ENCODE peak calls at places on chromosome 2, in five cellular contexts. P, W, K, F and T are unnamed samples.

GRCh38 chr2:159124441-159124911 is 156.0 kb downstream of the TANC1 start:
- DNase-seq in F (no peak), P (peak; percentile 63), W (no peak), K (no peak), T (no peak)

GRCh38 chr2:2175381-2176090 is 155.5 kb downstream of the MYT1L start:
- DNase-seq in W (no peak), P (no peak), F (no peak), K (no peak), T (no peak)

GRCh38 chr2:103448416-103448815 is 686.6 kb downstream of the TMEM182 start:
- DNase-seq in W (no peak), F (no peak), K (no peak), P (no peak), T (no peak)

GRCh38 chr2:32436150-32436549 is 79.3 kb downstream of the BIRC6 start:
- DNase-seq in P (no peak), F (no peak), K (no peak), W (no peak), T (no peak)

GRCh38 chr2:205929445-205930027 is 156.4 kb downstream of the INO80D start:
- DNase-seq in K (no peak), F (no peak), W (no peak), P (peak; percentile 75), T (no peak)

GRCh38 chr2:158845444-158845843 is 50.3 kb downstream of the DAPL1 start:
- DNase-seq in P (no peak), K (no peak), W (no peak), F (no peak), T (no peak)

GRCh38 chr2:188474316-188474715 is 182.6 kb downstream of the GULP1 start:
- DNase-seq in K (no peak), F (no peak), W (no peak), P (no peak), T (no peak)

GRCh38 chr2:80930777-80931176 is 626.2 kb upstream of the LRRTM1 start:
- DNase-seq in K (no peak), F (no peak), W (no peak), P (no peak), T (no peak)

GRCh38 chr2:44880125-44880483 is 61.4 kb upstream of the SIX3 start:
- DNase-seq in F (no peak), P (no peak), W (no peak), K (no peak), T (no peak)

GRCh38 chr2:212288308-212288707 is 250.3 kb downstream of the ERBB4 start:
- DNase-seq in K (no peak), P (no peak), W (no peak), F (peak; percentile 30), T (no peak)

GRCh38 chr2:216555274-216555673 is 56.6 kb downstream of the RPL37A start:
- DNase-seq in W (no peak), F (peak; percentile 78), P (peak; percentile 34), K (no peak), T (peak; percentile 62)

GRCh38 chr2:29160184-29160583 is 45.0 kb downstream of the CLIP4 start:
- DNase-seq in F (no peak), P (no peak), W (no peak), K (no peak), T (no peak)

GRCh38 chr2:164624296-164624695 is 3.0 kb upstream of the GRB14 start:
- DNase-seq in W (no peak), P (no peak), K (no peak), F (no peak), T (no peak)

GRCh38 chr2:196275646-196276352 is 104.4 kb upstream of the STK17B start:
- DNase-seq in P (no peak), K (no peak), F (no peak), W (no peak), T (no peak)

GRCh38 chr2:213232649-213233437 is 51.4 kb upstream of the SPAG16 start:
- DNase-seq in P (no peak), W (peak; percentile 78), K (peak; percentile 42), F (no peak), T (no peak)

GRCh38 chr2:135799738-135800137 is 37.2 kb downstream of the LCT start:
- DNase-seq in W (no peak), F (no peak), K (no peak), P (no peak), T (no peak)

GRCh38 chr2:191688934-191689695 is 11.2 kb downstream of the NABP1 start:
- DNase-seq in F (no peak), P (no peak), W (no peak), K (no peak), T (no peak)

GRCh38 chr2:8254791-8255447 is 426.9 kb upstream of the ID2 start:
- DNase-seq in F (no peak), K (no peak), P (no peak), W (no peak), T (no peak)

GRCh38 chr2:201114846-201115245 is 1.1 kb upstream of the CFLAR start:
- DNase-seq in K (no peak), F (no peak), P (no peak), W (no peak), T (no peak)

GRCh38 chr2:197073701-197074433 is 147.4 kb upstream of the PGAP1 start:
- DNase-seq in P (no peak), F (peak; percentile 81), W (no peak), K (no peak), T (peak; percentile 75)

GRCh38 chr2:178177066-178177679 is 17.1 kb upstream of the OSBPL6 start:
- DNase-seq in P (no peak), F (no peak), K (no peak), W (no peak), T (no peak)

GRCh38 chr2:47784349-47784851 is 1.5 kb downstream of the MSH6 start:
- DNase-seq in K (no peak), P (peak; percentile 19), W (no peak), F (no peak), T (no peak)
- H3K4me3 ChIP-seq in K (peak overlapping the region; percentile 100), P (peak overlapping the region; percentile 84), W (peak overlapping the region; percentile 100), F (peak overlapping the region; percentile 97), T (peak overlapping the region; percentile 74)

DNA sequence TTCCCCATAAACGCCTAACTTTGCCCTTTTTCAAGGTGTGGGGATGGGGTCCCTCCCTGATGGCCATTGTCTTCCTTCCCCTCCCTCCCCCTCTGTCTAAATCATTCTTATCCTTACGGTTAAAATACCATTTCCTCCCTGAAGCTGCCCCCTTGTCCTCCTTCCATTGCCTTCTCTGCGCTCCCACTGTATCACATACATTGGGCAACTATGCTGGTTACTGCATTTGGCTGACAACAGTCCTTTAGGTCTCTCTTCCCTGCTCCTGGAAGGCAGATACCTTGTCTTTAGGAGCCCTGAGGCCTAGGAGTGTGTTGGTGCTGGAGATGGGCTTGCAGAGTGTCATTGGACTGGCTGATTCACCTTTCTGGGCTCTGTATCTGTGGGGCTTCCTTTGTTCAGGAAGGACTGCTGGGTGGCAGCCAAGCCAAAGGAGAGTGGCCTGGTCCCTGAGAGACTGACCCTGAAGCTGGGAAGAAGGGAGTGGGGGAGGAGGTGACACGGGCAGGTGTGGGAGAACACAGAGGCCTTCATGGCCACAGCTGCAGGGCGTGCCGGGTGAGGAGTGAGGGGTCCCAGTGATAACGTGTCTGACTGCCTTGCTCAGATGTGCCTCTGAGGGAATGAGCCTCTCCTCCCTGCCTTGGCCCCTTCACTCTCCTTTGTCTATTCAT is 2.2 kb downstream of the WNT6 start:
- DNase-seq in W (peak; percentile 41), P (no peak), F (no peak), K (no peak), T (no peak)
- H3K27ac ChIP-seq in W (no peak overlapping the region), P (no peak overlapping the region), F (no peak overlapping the region), K (no peak overlapping the region), T (no peak overlapping the region)

GRCh38 chr2:26251893-26252292 is 7.2 kb downstream of the HADHB start:
- DNase-seq in P (no peak), K (no peak), F (peak; percentile 66), W (no peak), T (no peak)
- H3K4me3 ChIP-seq in P (no peak overlapping the region), K (no peak overlapping the region), F (no peak overlapping the region), W (no peak overlapping the region), T (no peak overlapping the region)

GRCh38 chr2:10036095-10036879 is 7.1 kb upstream of the KLF11 start:
- DNase-seq in F (peak; percentile 84), K (peak; percentile 26), W (no peak), P (peak; percentile 64), T (peak; percentile 80)
- H3K27ac ChIP-seq in F (peak overlapping the region; percentile 52), K (no peak overlapping the region), W (peak overlapping the region; percentile 75), P (peak overlapping the region; percentile 18), T (peak overlapping the region; percentile 84)

GRCh38 chr2:56331810-56332209 is 148.0 kb downstream of the CCDC85A start:
- DNase-seq in K (no peak), W (no peak), F (no peak), P (no peak), T (no peak)

GRCh38 chr2:56325661-56326345 is 142.0 kb downstream of the CCDC85A start:
- DNase-seq in P (no peak), K (peak; percentile 7), F (no peak), W (no peak), T (no peak)

DNA sequence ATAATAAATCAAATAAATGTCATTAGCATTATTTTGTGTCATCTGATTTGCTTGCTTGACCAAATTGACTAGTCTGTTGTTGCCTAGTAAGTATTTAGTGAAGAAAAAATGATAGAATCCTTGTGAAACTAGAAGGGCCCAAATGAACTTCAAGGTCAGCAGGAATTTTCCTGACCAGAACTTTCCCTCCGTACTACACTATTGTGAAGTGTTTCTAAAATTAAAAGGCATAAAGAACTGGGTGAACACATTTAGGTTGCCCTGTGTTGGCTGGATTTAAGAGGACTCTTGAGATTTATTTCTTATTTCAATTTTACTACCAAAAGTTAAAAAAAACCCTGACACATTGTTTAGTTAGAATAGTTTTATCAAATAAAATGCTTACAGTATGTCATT is 142.6 kb downstream of the CCDC85A start:
- DNase-seq in W (no peak), F (no peak), K (no peak), P (no peak), T (no peak)
- H3K4me3 ChIP-seq in W (no peak overlapping the region), F (no peak overlapping the region), K (no peak overlapping the region), P (no peak overlapping the region), T (no peak overlapping the region)

GRCh38 chr2:76930076-76930734 is 592.0 kb downstream of the LRRTM4 start:
- DNase-seq in F (no peak), P (no peak), W (no peak), K (no peak), T (no peak)
- H3K27ac ChIP-seq in F (no peak overlapping the region), P (no peak overlapping the region), W (no peak overlapping the region), K (no peak overlapping the region), T (no peak overlapping the region)

GRCh38 chr2:26184086-26184485 is 11.2 kb downstream of the GAREM2 start:
- DNase-seq in W (no peak), K (no peak), F (no peak), P (no peak), T (no peak)
- H3K4me3 ChIP-seq in W (no peak overlapping the region), K (peak overlapping the region; percentile 63), F (peak overlapping the region; percentile 74), P (peak overlapping the region; percentile 65), T (peak overlapping the region; percentile 63)